ENCODE peak calls at places on chromosomes 4 and X, in seven cellular contexts. B is esophagus muscularis mucosa, W is tibial nerve, D is upper lobe of left lung, N is stomach, S is HepG2, M is ovary. K is an unnamed sample.

GRCh38 chr4:160835789-160836188 is 1328.0 kb downstream of the FSTL5 start:
- DNase-seq in W (no peak), M (no peak), D (no peak), S (no peak), B (no peak), N (no peak), K (no peak)

GRCh38 chrX:82134378-82134777 is 932.5 kb downstream of the SH3BGRL start:
- DNase-seq in S (no peak), D (no peak), M (no peak), B (no peak), W (no peak), N (no peak), K (no peak)

GRCh38 chrX:124033821-124034220 is 72.3 kb downstream of the STAG2 start:
- DNase-seq in M (no peak), D (no peak), B (no peak), S (no peak), N (no peak), W (no peak), K (no peak)

GRCh38 chr4:105859233-105859632 is 36.0 kb upstream of the NPNT start:
- DNase-seq in D (no peak), S (peak; percentile 13), B (no peak), N (no peak), W (no peak), M (no peak), K (no peak)

GRCh38 chr4:91280551-91281290 is 1023.0 kb upstream of the GRID2 start:
- DNase-seq in M (no peak), W (no peak), N (no peak), D (no peak), B (no peak), S (no peak), K (no peak)

GRCh38 chrX:129654652-129655546 is at the start of gene APLN:
- DNase-seq in M (peak; percentile 62), B (peak; percentile 77), N (peak; percentile 27), W (no peak), D (peak; percentile 88), S (no peak), K (no peak)

GRCh38 chrX:118772051-118772450 is 44.6 kb downstream of the IL13RA1 start:
- DNase-seq in N (no peak), B (no peak), M (no peak), S (no peak), W (no peak), D (no peak), K (no peak)

GRCh38 chrX:11533211-11533651 is 132.5 kb downstream of the ARHGAP6 start:
- DNase-seq in D (no peak), S (peak; percentile 68), B (no peak), W (no peak), N (no peak), M (no peak), K (no peak)

GRCh38 chrX:113369056-113369455 is 528.4 kb upstream of the AMOT start:
- DNase-seq in S (no peak), W (no peak), M (no peak), D (no peak), N (no peak), B (no peak), K (no peak)

GRCh38 chrX:147735364-147735763 is 176.4 kb upstream of the FMR1 start:
- DNase-seq in M (no peak), D (no peak), B (no peak), N (no peak), W (no peak), S (no peak), K (no peak)

GRCh38 chr4:183314806-183315205 is 5.3 kb downstream of the CLDN22 start:
- DNase-seq in S (no peak), M (no peak), D (no peak), W (no peak), N (no peak), B (no peak), K (no peak)

GRCh38 chr4:189029961-189030360 is 890.7 kb downstream of the TRIML1 start:
- DNase-seq in B (no peak), M (no peak), N (no peak), S (no peak), W (no peak), D (no peak), K (no peak)

GRCh38 chr4:121749225-121749624 is 15.7 kb downstream of the SMIM43 start:
- DNase-seq in S (no peak), D (no peak), W (no peak), B (no peak), N (no peak), M (no peak), K (no peak)

GRCh38 chr4:110636677-110637407 is 14.0 kb upstream of the PITX2 start:
- DNase-seq in N (no peak), D (peak; percentile 76), B (no peak), M (no peak), S (no peak), W (no peak), K (peak; percentile 73)

GRCh38 chr4:32607978-32608377 is 1887.8 kb downstream of the PCDH7 start:
- DNase-seq in B (no peak), N (no peak), M (no peak), W (no peak), D (no peak), S (no peak), K (no peak)

GRCh38 chr4:10734697-10735096 is 50.1 kb upstream of the CLNK start:
- DNase-seq in W (no peak), B (no peak), S (no peak), N (peak; percentile 27), D (no peak), M (no peak), K (no peak)
- TF ChIP-seq EP300 in W (no peak), B (no peak), S (no peak), N (no peak), D (no peak), M (no peak), K (no peak)

GRCh38 chr4:82650868-82651267 is 89.1 kb upstream of the TMEM150C start:
- DNase-seq in M (no peak), W (no peak), N (no peak), B (no peak), S (no peak), D (no peak), K (no peak)
- H3K9me3 ChIP-seq in M (no peaks in the 10 kb centered on the region), W (no peaks in the 10 kb centered on the region), N (no peaks in the 10 kb centered on the region), B (no peaks in the 10 kb centered on the region), S (no peaks in the 10 kb centered on the region), D (no peaks in the 10 kb centered on the region), K (no peaks in the 10 kb centered on the region)

GRCh38 chr4:102311407-102311806 is 33.9 kb downstream of the SLC39A8 start:
- DNase-seq in S (no peak), D (no peak), B (no peak), M (no peak), W (no peak), N (no peak), K (no peak)

GRCh38 chr4:102312447-102312846 is 32.8 kb downstream of the SLC39A8 start:
- DNase-seq in W (no peak), B (no peak), N (no peak), M (no peak), D (no peak), S (no peak), K (no peak)

GRCh38 chr4:102308032-102308799 is 37.1 kb downstream of the SLC39A8 start:
- DNase-seq in S (no peak), W (no peak), N (no peak), D (no peak), B (no peak), M (no peak), K (no peak)

GRCh38 chr4:102315532-102315931 is 29.8 kb downstream of the SLC39A8 start:
- DNase-seq in M (no peak), N (no peak), W (no peak), S (no peak), D (no peak), B (no peak), K (no peak)

DNA sequence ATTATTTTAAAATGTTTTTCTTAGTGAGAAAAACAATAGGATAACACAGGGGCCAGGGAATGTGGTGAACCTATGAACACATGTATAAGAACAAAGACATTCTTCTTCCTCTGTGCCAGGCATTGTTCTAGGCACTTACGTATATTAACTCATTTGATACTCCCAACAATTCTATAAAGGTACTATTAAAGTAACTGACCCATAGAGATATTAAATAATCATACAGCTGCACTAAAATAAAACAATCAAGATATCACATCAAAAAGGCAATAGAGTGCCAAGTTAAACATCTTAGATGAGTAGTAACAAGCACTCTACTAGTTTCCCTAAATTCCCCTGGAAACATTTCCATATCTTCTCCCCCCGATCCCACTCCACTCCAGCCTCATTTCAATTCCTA is 33.4 kb downstream of the SLC39A8 start:
- DNase-seq in M (no peak), B (no peak), N (no peak), D (no peak), S (no peak), W (no peak), K (no peak)
- TF ChIP-seq EP300 in M (no peak), B (no peak), N (no peak), D (no peak), S (no peak), W (no peak), K (no peak)

GRCh38 chr4:89296399-89296798 is 11.2 kb downstream of the GPRIN3 start:
- DNase-seq in S (peak; percentile 25), D (no peak), M (no peak), B (no peak), W (no peak), N (no peak), K (no peak)
- H3K9me3 ChIP-seq in S (no peaks in the 10 kb centered on the region), D (no peaks in the 10 kb centered on the region), M (no peaks in the 10 kb centered on the region), B (no peaks in the 10 kb centered on the region), W (no peaks in the 10 kb centered on the region), N (no peaks in the 10 kb centered on the region), K (no peaks in the 10 kb centered on the region)

DNA sequence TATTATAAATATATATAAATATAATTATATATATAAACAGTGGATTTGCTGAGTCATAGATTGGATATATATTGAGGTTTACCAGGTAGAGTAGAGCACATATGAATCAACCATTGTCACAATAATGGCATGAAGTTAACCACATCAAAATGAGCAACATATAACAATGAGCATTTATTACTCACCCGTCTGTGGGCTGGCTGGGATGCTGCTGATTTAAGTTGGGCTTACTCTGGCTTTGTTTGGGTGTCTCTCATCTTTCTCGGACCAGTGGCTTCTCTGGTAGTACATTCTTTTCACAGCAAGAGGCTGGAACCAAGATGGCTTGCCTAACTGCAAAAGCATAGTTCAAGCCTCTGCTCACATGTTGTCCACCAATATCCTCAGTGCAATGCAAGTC is 111.7 kb upstream of the TAPT1 start:
- DNase-seq in B (no peak), M (no peak), W (no peak), S (no peak), D (no peak), N (no peak), K (no peak)
- TF ChIP-seq EP300 in B (no peak), M (no peak), W (no peak), S (no peak), D (no peak), N (no peak), K (no peak)

GRCh38 chrX:38959736-38960534 is 158.7 kb downstream of the MID1IP1 start:
- DNase-seq in W (no peak), S (no peak), B (no peak), M (peak; percentile 18), D (no peak), N (no peak), K (no peak)

DNA sequence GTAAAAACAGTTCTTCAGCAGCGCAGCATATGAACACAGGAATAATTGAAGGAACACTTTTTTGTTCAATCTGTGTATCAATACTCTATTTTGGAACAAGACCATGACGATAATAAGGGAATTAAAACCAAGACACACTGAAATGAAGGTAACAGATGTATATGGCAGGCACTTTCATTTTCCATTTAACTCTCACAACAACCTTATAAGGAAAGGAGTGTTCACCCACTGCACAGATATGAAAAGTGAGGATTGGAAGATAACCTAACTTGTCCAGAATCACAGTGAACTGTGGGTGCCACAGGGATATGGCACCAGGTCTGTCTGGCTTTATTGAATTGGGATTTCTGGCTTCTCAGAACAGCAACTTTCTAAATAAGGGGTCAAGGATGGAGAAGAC is 153.3 kb downstream of the MID1IP1 start:
- DNase-seq in M (no peak), B (no peak), D (no peak), S (no peak), W (no peak), N (no peak), K (no peak)
- H3K9me3 ChIP-seq in M (no peaks in the 10 kb centered on the region), B (no peaks in the 10 kb centered on the region), D (no peaks in the 10 kb centered on the region), S (no peaks in the 10 kb centered on the region), W (no peaks in the 10 kb centered on the region), N (no peaks in the 10 kb centered on the region), K (no peaks in the 10 kb centered on the region)

K was measured in transverse colon.